ENCODE peak calls at places on chromosomes 6 and 20, in four cellular contexts. B, H, E and S are unnamed samples.

GRCh38 chr6:13769655-13770053 is 44.7 kb downstream of the MCUR1 start:
- DNase-seq in B (no peak), H (no peak), E (peak), S (no peak)

GRCh38 chr20:1897965-1898464 is 2.8 kb downstream of the SIRPA start:
- DNase-seq in B (no peak), H (no peak), E (no peak), S (no peak)

GRCh38 chr20:63680427-63680826 is 16.0 kb upstream of the TNFRSF6B start:
- DNase-seq in B (no peak), H (no peak), E (no peak), S (no peak)

GRCh38 chr6:163751032-163751525 is 336.6 kb downstream of the QKI start:
- DNase-seq in B (no peak), H (no peak), E (no peak), S (no peak)

GRCh38 chr6:159973406-159973805 is 4.5 kb downstream of the IGF2R start:
- DNase-seq in B (peak), H (no peak), E (no peak), S (no peak)

GRCh38 chr20:48098866-48099265 is 313.6 kb upstream of the SULF2 start:
- DNase-seq in B (no peak), H (no peak), E (no peak), S (peak)

GRCh38 chr6:160679402-160679769 is 15.3 kb upstream of the LPA start:
- DNase-seq in B (no peak), H (peak), E (peak), S (no peak)

GRCh38 chr20:36493801-36494114 is 47.6 kb upstream of the MYL9 start:
- DNase-seq in B (peak), H (no peak), E (no peak), S (peak)

GRCh38 chr6:135739288-135739687 is 112.2 kb upstream of the PDE7B start:
- DNase-seq in B (no peak), H (no peak), E (no peak), S (peak)

GRCh38 chr6:4809999-4810918 is 34.1 kb downstream of the CDYL start:
- DNase-seq in B (peak), H (no peak), E (no peak), S (peak)

GRCh38 chr6:12203001-12203400 is 87.2 kb upstream of the EDN1 start:
- DNase-seq in B (no peak), H (no peak), E (peak), S (peak)

GRCh38 chr20:47370214-47370613 is 13.7 kb upstream of the ZMYND8 start:
- DNase-seq in B (no peak), H (no peak), E (no peak), S (no peak)

GRCh38 chr6:71312089-71312488 is 23.5 kb downstream of the OGFRL1 start:
- DNase-seq in B (no peak), H (no peak), E (no peak), S (no peak)

GRCh38 chr20:50387218-50387995 is 122.8 kb upstream of the PTPN1 start:
- DNase-seq in B (no peak), H (peak), E (no peak), S (no peak)

GRCh38 chr20:57225197-57225733 is 41.2 kb downstream of the BMP7 start:
- DNase-seq in B (no peak), H (no peak), E (no peak), S (no peak)

GRCh38 chr6:26103141-26103769 is 16.0 kb downstream of the HFE start:
- DNase-seq in B (peak), H (no peak), E (no peak), S (peak)

GRCh38 chr6:65558071-65558470 is 149.0 kb downstream of the EYS start:
- DNase-seq in B (no peak), H (no peak), E (no peak), S (no peak)

GRCh38 chr6:21935561-21936028 is 342.0 kb downstream of the SOX4 start:
- DNase-seq in B (peak), H (peak), E (peak), S (peak)

GRCh38 chr6:166729658-166730057 is 102.6 kb upstream of the RPS6KA2 start:
- DNase-seq in B (no peak), H (no peak), E (no peak), S (no peak)
- H3K4me3 ChIP-seq in B (no peak), H (no peak), E (no peak), S (no peak)

GRCh38 chr6:88651400-88651799 is 312.0 kb downstream of the RNGTT start:
- DNase-seq in B (no peak), H (no peak), E (no peak), S (no peak)
- TF ChIP-seq CTCF in B (no peak), H (no peak), E (no peak), S (no peak)

DNA sequence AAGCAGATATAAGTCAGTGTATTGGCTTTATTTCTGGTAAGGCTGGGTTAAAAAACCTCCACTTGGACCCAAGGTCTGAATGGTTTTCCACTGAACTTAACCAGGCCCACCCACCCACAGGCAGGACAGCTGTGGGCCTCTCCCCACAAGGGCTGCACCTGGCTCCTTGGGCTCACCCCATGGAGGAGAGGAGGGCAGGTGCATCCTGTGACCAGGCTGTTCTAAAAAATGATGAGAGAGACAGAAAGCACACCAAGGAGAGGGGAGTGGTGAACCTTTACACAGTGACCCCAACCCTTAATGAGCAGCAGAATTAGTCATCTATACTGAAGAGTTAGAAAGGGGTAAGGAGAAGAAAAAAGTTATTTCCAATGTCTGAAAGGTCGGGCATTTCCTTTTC is 34.5 kb upstream of the DUSP22 start:
- DNase-seq in B (no peak), H (no peak), E (no peak), S (no peak)
- H3K4me3 ChIP-seq in B (no peak), H (no peak), E (no peak), S (no peak)

DNA sequence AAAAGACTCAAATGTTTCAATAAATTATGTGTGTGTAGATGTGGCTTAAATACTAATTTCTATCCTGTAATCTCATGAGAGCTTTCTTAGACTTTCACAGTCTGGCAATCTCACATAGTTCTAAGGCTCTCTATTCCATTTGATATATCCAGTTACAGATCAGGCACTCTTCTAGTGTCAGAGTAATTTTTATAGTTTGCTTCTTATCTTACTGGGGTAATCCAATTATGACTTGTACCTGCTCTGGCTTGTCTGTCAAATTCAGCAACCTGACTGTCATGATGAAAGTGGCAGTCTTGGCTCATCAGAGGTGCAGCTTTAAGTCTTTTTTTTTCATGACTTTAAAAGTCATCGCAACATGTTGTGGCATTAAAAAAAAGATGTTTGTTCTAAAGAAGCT is 513.2 kb upstream of the MAN1A1 start:
- DNase-seq in B (no peak), H (no peak), E (no peak), S (no peak)
- TF ChIP-seq CTCF in B (no peak), H (no peak), E (no peak), S (no peak)

DNA sequence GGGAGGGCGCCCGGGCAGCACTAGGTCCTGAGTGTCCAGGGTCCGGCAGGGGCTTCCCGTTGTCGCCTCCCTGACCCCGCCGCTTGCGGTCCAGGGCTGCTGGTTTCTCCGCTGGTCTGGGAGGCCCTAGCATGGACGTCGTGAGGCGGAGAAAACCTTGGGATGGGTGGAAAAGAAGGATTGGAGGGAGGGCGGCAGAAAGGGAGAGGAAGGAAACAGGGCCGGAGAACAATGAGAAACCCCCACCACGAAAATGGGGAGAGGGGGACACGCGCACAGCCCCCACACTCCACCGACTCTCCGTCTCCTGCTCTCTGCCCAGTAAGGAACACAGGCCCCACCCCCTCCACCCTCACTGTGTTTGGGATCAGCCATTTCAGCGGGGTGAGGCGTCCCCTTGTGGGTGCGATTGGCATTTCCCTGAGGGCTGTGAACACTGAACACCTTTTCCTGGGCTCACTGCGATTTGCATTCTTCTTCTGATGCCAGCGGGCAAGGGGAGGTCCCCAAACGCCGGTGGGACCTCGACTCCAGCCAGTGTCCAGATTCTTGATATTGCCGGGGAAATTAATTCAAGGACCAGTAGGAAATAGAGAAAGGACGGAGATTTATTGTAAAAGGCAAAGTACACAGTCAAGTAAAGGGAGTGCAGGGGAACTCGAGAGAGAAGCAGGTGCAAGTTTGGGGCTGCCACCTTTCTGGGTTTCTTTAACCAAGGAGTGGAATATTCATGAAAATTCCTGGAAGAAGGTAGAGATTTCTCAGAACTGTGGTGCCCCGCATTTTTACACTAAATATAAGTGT is 3.3 kb upstream of the RAET1G start:
- DNase-seq in B (peak), H (peak), E (peak), S (peak)
- H3K4me3 ChIP-seq in B (peak), H (peak), E (peak), S (peak)

GRCh38 chr20:3888622-3889488 is at the start of gene PANK2:
- DNase-seq in B (peak), H (peak), E (peak), S (peak)
- TF ChIP-seq CTCF in B (peak), H (peak), E (peak), S (peak)

GRCh38 chr20:59122377-59122932 is 41.2 kb upstream of the ZNF831 start:
- DNase-seq in B (no peak), H (no peak), E (no peak), S (no peak)
- H3K4me3 ChIP-seq in B (no peak), H (no peak), E (no peak), S (no peak)

GRCh38 chr6:114334237-114334636 is 8.6 kb downstream of the HS3ST5 start:
- DNase-seq in B (peak), H (no peak), E (no peak), S (no peak)
- TF ChIP-seq CTCF in B (no peak), H (no peak), E (no peak), S (no peak)

DNA sequence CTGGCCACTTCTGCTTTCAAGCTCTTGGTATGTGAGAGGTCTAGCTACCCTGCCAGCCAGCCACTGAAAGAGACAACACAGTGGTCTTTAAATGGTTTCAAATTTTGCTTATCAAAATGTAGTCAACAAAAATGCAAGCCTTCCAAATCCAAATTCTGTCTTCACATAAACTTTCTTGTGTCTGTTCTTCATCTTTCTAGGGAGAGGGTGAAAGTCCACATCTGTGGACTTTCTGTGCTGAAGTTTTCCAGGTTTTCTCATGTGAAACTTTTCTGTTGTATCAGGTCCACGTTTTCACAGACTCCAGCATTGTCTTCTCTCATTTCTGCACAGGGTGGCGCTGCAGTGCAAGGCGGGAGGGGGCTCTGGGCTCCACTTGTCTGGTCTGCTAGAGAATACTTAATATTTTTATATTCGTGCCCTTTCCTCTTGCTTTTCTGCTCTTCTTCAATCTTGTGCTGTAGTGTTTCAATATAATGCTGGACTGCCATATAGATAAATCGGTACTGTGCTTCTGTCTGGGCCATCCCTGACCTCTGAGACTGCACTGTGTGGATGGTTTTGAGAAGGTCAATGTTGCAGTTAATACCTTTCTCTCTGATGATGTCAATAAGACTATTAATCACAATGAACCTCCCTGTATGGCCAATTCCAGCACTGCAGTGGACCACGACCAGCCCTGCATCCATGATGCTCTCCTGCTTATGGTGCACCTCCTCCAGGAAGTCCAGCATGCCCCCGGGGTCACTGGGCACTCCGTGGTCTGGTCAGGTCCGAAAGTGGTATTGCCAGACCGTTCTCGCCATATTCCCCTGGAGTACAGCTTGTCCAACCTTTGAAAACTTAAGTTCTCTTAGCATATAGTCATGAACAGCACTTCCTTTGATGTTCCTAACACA is 161.6 kb upstream of the TNFAIP3 start:
- DNase-seq in B (peak), H (peak), E (peak), S (peak)
- H3K4me3 ChIP-seq in B (no peak), H (no peak), E (no peak), S (no peak)